ENCODE peak calls at places on chromosome 7, in ten cellular contexts. D is ELF-1, A is right atrium auricular region, C is Right ventricle myocardium superior, K is natural killer cell, F is ACHN, Y is left ventricle myocardium inferior, X is astrocyte of the hippocampus, Z is OCI-M1, T is MCF 10A. O is an unnamed sample.

GRCh38 chr7:46207931-46208634 is 287.0 kb upstream of the IGFBP3 start:
- DNase-seq in T (no peak), C (no peak), K (no peak), Y (no peak), Z (no peak), X (no peak), A (no peak), F (no peak), D (no peak), O (no peak)

GRCh38 chr7:102306916-102307677 is 20.4 kb downstream of the SH2B2 start:
- DNase-seq in T (peak), Y (peak), Z (peak), D (peak), C (peak), K (no peak), F (peak), A (no peak), X (peak), O (no peak)

GRCh38 chr7:111486472-111487142 is 75.7 kb downstream of the IMMP2L start:
- DNase-seq in F (peak), Z (peak), A (no peak), K (no peak), Y (no peak), T (peak), D (peak), X (peak), C (no peak), O (no peak)

GRCh38 chr7:149181136-149181790 is 14.1 kb upstream of the ZNF282 start:
- DNase-seq in C (no peak), D (no peak), Z (no peak), T (peak), K (no peak), A (no peak), F (no peak), Y (no peak), X (peak), O (no peak)

GRCh38 chr7:95376632-95377380 is 19.4 kb downstream of the PON3 start:
- DNase-seq in F (no peak), D (peak), A (no peak), Z (no peak), K (no peak), T (no peak), C (no peak), X (no peak), Y (no peak), O (no peak)

GRCh38 chr7:103851357-103851756 is 138.1 kb downstream of the RELN start:
- DNase-seq in C (no peak), K (no peak), F (peak), Z (no peak), Y (no peak), X (peak), T (peak), D (no peak), A (no peak), O (no peak)

GRCh38 chr7:75638607-75639070 is 100.1 kb downstream of the HIP1 start:
- DNase-seq in T (peak), F (peak), Y (peak), X (peak), Z (no peak), D (peak), A (peak), K (no peak), C (peak), O (peak)

GRCh38 chr7:113093561-113093960 is 6.9 kb upstream of the GPR85 start:
- DNase-seq in C (no peak), F (no peak), X (no peak), Y (no peak), Z (peak), T (no peak), D (no peak), A (no peak), K (no peak), O (no peak)

GRCh38 chr7:96833701-96834453 is 124.2 kb upstream of the SEM1 start:
- DNase-seq in T (no peak), K (no peak), Z (peak), X (no peak), C (no peak), D (no peak), Y (no peak), A (no peak), F (no peak), O (no peak)

GRCh38 chr7:16646427-16647081 is 573 bp downstream of the BZW2 start:
- DNase-seq in C (no peak), Z (peak), A (no peak), X (peak), F (peak), Y (no peak), K (no peak), T (peak), D (peak), O (no peak)

GRCh38 chr7:94514140-94514889 is 4.7 kb downstream of the CASD1 start:
- DNase-seq in Z (no peak), Y (no peak), A (no peak), F (no peak), K (no peak), T (no peak), X (no peak), D (no peak), C (no peak), O (no peak)

GRCh38 chr7:130254555-130254954 is 12.1 kb upstream of the CPA2 start:
- DNase-seq in Y (no peak), X (no peak), C (no peak), T (no peak), Z (no peak), A (no peak), K (no peak), D (peak), F (no peak), O (no peak)

GRCh38 chr7:144468990-144469732 is 65.7 kb upstream of the NOBOX start:
- DNase-seq in Y (no peak), T (peak), C (no peak), A (no peak), Z (no peak), D (no peak), K (no peak), F (peak), X (no peak), O (no peak)

GRCh38 chr7:35736725-35737124 is 41.8 kb upstream of the HERPUD2 start:
- DNase-seq in Z (no peak), D (no peak), X (no peak), C (no peak), A (no peak), F (no peak), K (no peak), T (peak), Y (no peak), O (no peak)

O was measured in sciatic nerve.